ENCODE peak calls at places on chromosomes 7 and 10, in nine cellular contexts. B is NCI-H69; K is right cardiac atrium; M is hippocampal formation; G is stimulated activated CD8-positive, alpha-beta memory T cell treated with anti-CD3 and anti-CD28 coated beads, Interleukin-4, amount 100 ng/mL, for 24 hours; S is GM12891; U is aorta; T is T-cell; F is activated CD4-positive, alpha-beta T cell treated with anti-CD3 and anti-CD28 coated beads, Interleukin-2, amount 10 ng/mL, durations not matched to agents 24 days and 14 days. O is an unnamed sample.

GRCh38 chr10:73774637-73775036 is 7.2 kb upstream of the CHCHD1 start:
- DNase-seq in B (no peak), K (no peak), M (no peak), G (no peak), S (no peak), U (no peak), T (peak), F (no peak), O (no peak)

GRCh38 chr7:24038993-24039392 is 245.0 kb upstream of the NPY start:
- DNase-seq in B (peak), K (no peak), M (no peak), G (no peak), S (no peak), U (no peak), T (no peak), F (no peak), O (no peak)

GRCh38 chr10:78937800-78938694 is 130.7 kb upstream of the ZMIZ1 start:
- DNase-seq in B (peak), K (no peak), M (no peak), G (no peak), S (peak), U (no peak), T (no peak), F (peak), O (no peak)

GRCh38 chr7:7210475-7211237 is 28.3 kb downstream of the C1GALT1 start:
- DNase-seq in B (no peak), K (no peak), M (no peak), G (no peak), S (no peak), U (no peak), T (no peak), F (no peak), O (no peak)

GRCh38 chr7:123647106-123647730 is 8.4 kb upstream of the LMOD2 start:
- DNase-seq in B (no peak), K (no peak), M (no peak), G (no peak), S (no peak), U (no peak), T (no peak), F (no peak), O (no peak)

GRCh38 chr10:86451604-86451960 is 70.0 kb downstream of the WAPL start:
- DNase-seq in B (no peak), K (no peak), M (no peak), G (no peak), S (no peak), U (no peak), T (no peak), F (no peak), O (no peak)

GRCh38 chr10:1396236-1396635 is 340.1 kb downstream of the WDR37 start:
- DNase-seq in B (no peak), K (no peak), M (no peak), G (no peak), S (no peak), U (no peak), T (no peak), F (no peak), O (no peak)

GRCh38 chr7:2082357-2083038 is 150.2 kb downstream of the MAD1L1 start:
- DNase-seq in B (no peak), K (peak), M (no peak), G (no peak), S (no peak), U (peak), T (no peak), F (no peak), O (no peak)

GRCh38 chr7:83532229-83532628 is 116.7 kb downstream of the SEMA3E start:
- DNase-seq in B (no peak), K (no peak), M (no peak), G (no peak), S (no peak), U (no peak), T (no peak), F (no peak), O (no peak)

GRCh38 chr10:88281592-88282268 is 301.4 kb downstream of the RNLS start:
- DNase-seq in B (peak), K (no peak), M (no peak), G (no peak), S (no peak), U (no peak), T (no peak), F (no peak), O (no peak)

O was measured in Right ventricle myocardium superior.